ENCODE peak calls at places on chromosomes 4 and X, in four cellular contexts. One of them, this sample, is unnamed.

GRCh38 chrX:97310373-97310772 is 426.7 kb downstream of the RPA4 start:
- DNase-seq in PC-3: peak; percentile 70
- DNase-seq in Panc1: no peak
- DNase-seq in uterus: no peak
- DNase-seq in this sample: no peak

GRCh38 chr4:123438031-123438430 is 41.4 kb downstream of the SPRY1 start:
- DNase-seq in Panc1: no peak
- DNase-seq in uterus: no peak
- DNase-seq in PC-3: no peak
- DNase-seq in this sample: no peak

GRCh38 chrX:107482046-107482445 is 32.6 kb downstream of the FRMPD3 start:
- DNase-seq in uterus: no peak
- DNase-seq in Panc1: no peak
- DNase-seq in PC-3: no peak
- DNase-seq in this sample: no peak

GRCh38 chr4:147635348-147635747 is 18.2 kb downstream of the TMEM184C start:
- DNase-seq in Panc1: no peak
- DNase-seq in uterus: no peak
- DNase-seq in PC-3: no peak
- DNase-seq in this sample: no peak

GRCh38 chr4:121675715-121676114 is 21.1 kb downstream of the ANXA5 start:
- DNase-seq in uterus: no peak
- DNase-seq in PC-3: no peak
- DNase-seq in Panc1: no peak
- DNase-seq in this sample: no peak

GRCh38 chr4:89539797-89540711 is 232.5 kb upstream of the GPRIN3 start:
- DNase-seq in PC-3: no peak
- DNase-seq in Panc1: no peak
- DNase-seq in uterus: no peak
- DNase-seq in this sample: no peak

GRCh38 chrX:47862680-47863079 is 26.0 kb downstream of the ZNF81 start:
- DNase-seq in uterus: no peak
- DNase-seq in Panc1: no peak
- DNase-seq in PC-3: no peak
- DNase-seq in this sample: no peak

GRCh38 chr4:57100979-57101629 is 9.1 kb downstream of the IGFBP7 start:
- DNase-seq in Panc1: no peak
- DNase-seq in uterus: no peak
- DNase-seq in PC-3: no peak
- DNase-seq in this sample: no peak

GRCh38 chr4:33323393-33323792 is 2603.2 kb downstream of the PCDH7 start:
- DNase-seq in Panc1: no peak
- DNase-seq in PC-3: peak; percentile 31
- DNase-seq in uterus: no peak
- DNase-seq in this sample: no peak

GRCh38 chr4:33218238-33218637 is 2498.1 kb downstream of the PCDH7 start:
- DNase-seq in Panc1: no peak
- DNase-seq in PC-3: no peak
- DNase-seq in uterus: no peak
- DNase-seq in this sample: no peak

GRCh38 chr4:168124008-168124641 is 31.8 kb downstream of the ANXA10 start:
- DNase-seq in PC-3: peak; percentile 72
- DNase-seq in uterus: no peak
- DNase-seq in Panc1: no peak
- DNase-seq in this sample: no peak

GRCh38 chr4:185464887-185465286 is 6.6 kb downstream of the CCDC110 start:
- DNase-seq in Panc1: no peak
- DNase-seq in uterus: no peak
- DNase-seq in PC-3: no peak
- DNase-seq in this sample: no peak

GRCh38 chrX:2376166-2376565 is 124.6 kb downstream of the DHRSX start:
- DNase-seq in uterus: no peak
- DNase-seq in PC-3: no peak
- DNase-seq in Panc1: no peak
- DNase-seq in this sample: no peak

GRCh38 chr4:82777857-82778525 is 20.6 kb downstream of the SCD5 start:
- DNase-seq in PC-3: no peak
- DNase-seq in uterus: no peak
- DNase-seq in Panc1: no peak
- DNase-seq in this sample: no peak

GRCh38 chr4:106268731-106269272 is 47.2 kb downstream of the TBCK start:
- DNase-seq in uterus: no peak
- DNase-seq in PC-3: no peak
- DNase-seq in Panc1: no peak
- DNase-seq in this sample: no peak

GRCh38 chr4:68869274-68869773 is 53.5 kb downstream of the UGT2B10 start:
- DNase-seq in uterus: no peak
- DNase-seq in Panc1: no peak
- DNase-seq in PC-3: no peak
- DNase-seq in this sample: no peak

GRCh38 chr4:73417973-73418372 is 13.9 kb downstream of the ALB start:
- DNase-seq in uterus: no peak
- DNase-seq in PC-3: peak; percentile 15
- DNase-seq in Panc1: no peak
- DNase-seq in this sample: no peak

GRCh38 chr4:94995684-94996394 is 238.1 kb downstream of the BMPR1B start:
- DNase-seq in Panc1: no peak
- DNase-seq in uterus: no peak
- DNase-seq in PC-3: no peak
- DNase-seq in this sample: no peak

GRCh38 chr4:38728651-38729141 is 54.1 kb downstream of the TLR10 start:
- DNase-seq in uterus: no peak
- DNase-seq in Panc1: no peak
- DNase-seq in PC-3: peak; percentile 67
- DNase-seq in this sample: no peak

GRCh38 chr4:102826105-102826889 is 1.1 kb downstream of the UBE2D3 start:
- DNase-seq in uterus: no peak
- DNase-seq in Panc1: no peak
- DNase-seq in PC-3: no peak
- DNase-seq in this sample: no peak

GRCh38 chrX:113586281-113586898 is 745.8 kb upstream of the AMOT start:
- DNase-seq in uterus: no peak
- DNase-seq in PC-3: no peak
- DNase-seq in Panc1: no peak
- DNase-seq in this sample: no peak

GRCh38 chr4:138344064-138344463 is 101.9 kb upstream of the SLC7A11 start:
- DNase-seq in uterus: no peak
- DNase-seq in PC-3: no peak
- DNase-seq in Panc1: no peak
- DNase-seq in this sample: no peak

GRCh38 chr4:141388483-141388882 is 167.8 kb downstream of the ZNF330 start:
- DNase-seq in PC-3: no peak
- DNase-seq in Panc1: no peak
- DNase-seq in uterus: no peak
- DNase-seq in this sample: no peak

GRCh38 chr4:102663073-102663472 is 97.7 kb downstream of the MANBA start:
- DNase-seq in Panc1: no peak
- DNase-seq in PC-3: peak; percentile 53
- DNase-seq in uterus: no peak
- DNase-seq in this sample: no peak

GRCh38 chr4:1727117-1728031 is 6.1 kb downstream of the TACC3 start:
- DNase-seq in Panc1: no peak
- DNase-seq in PC-3: peak; percentile 89
- DNase-seq in uterus: peak; percentile 61
- DNase-seq in this sample: no peak

GRCh38 chr4:2219233-2219760 is 22.6 kb downstream of the HAUS3 start:
- DNase-seq in uterus: no peak
- DNase-seq in Panc1: no peak
- DNase-seq in PC-3: peak; percentile 45
- DNase-seq in this sample: no peak

GRCh38 chr4:122764071-122764807 is 31.7 kb downstream of the BBS12 start:
- DNase-seq in PC-3: peak; percentile 53
- DNase-seq in uterus: no peak
- DNase-seq in Panc1: no peak
- DNase-seq in this sample: no peak

GRCh38 chr4:26238782-26239647 is 81.8 kb upstream of the RBPJ start:
- DNase-seq in Panc1: peak; percentile 7
- DNase-seq in uterus: no peak
- DNase-seq in PC-3: peak; percentile 70
- DNase-seq in this sample: no peak

DNA sequence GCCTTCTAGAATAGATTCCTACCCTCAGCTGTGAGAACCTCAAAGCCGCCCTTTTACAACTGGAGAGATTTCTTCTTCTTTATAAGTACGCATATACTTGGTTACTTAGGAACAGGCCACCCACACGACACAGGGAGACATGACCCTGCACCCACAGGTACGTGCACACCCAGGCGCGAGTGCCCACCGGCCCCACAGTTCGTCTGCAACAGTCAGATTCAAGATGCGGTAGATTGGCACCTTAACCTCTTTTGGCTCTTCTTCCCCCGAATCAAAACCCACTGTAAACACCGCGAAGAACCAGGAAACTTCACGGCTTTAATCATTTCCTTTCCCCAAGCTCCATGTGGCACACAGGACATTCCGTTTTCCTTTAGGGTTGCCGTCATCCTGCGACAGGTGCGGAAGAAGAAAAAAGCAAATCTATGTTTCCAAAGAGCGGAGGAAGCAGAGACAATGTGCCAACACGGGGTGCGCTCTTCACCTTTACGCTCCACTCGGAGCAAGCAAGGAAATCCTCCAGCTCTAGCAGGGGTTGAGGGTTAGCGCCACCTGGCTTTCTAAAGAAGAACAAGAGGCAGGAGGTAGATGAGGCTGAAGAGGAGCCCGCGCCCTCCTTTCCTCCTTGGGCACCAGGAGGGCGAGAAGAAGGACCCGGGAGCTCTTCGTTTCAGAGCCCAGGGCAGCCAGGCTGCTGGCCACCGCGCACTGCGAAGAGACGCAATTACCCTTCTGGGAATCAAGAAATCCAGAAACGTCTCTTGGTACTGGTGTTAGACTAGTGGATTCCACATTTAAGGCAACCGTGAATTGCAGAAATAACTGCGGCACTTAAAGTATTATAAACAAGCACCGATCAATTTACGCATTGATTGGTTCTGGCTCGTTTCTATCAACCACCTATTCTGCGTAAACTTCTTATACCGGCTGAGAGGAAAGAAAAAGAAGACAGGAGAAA is 35.7 kb downstream of the HAND2 start:
- DNase-seq in PC-3: peak; percentile 74
- DNase-seq in uterus: peak; percentile 72
- DNase-seq in Panc1: peak; percentile 53
- DNase-seq in this sample: no peak
- TF ChIP-seq CTCF in PC-3: peak; percentile 82
- TF ChIP-seq CTCF in uterus: peak; percentile 80
- TF ChIP-seq CTCF in Panc1: peak; percentile 83
- TF ChIP-seq CTCF in this sample: peak; percentile 54

GRCh38 chr4:107083-107443 is 17.2 kb upstream of the ZNF718 start:
- DNase-seq in PC-3: no peak
- DNase-seq in uterus: no peak
- DNase-seq in Panc1: no peak
- DNase-seq in this sample: no peak
- H3K9me3 ChIP-seq in PC-3: no peaks in the 10 kb centered on the region
- H3K9me3 ChIP-seq in uterus: no peaks in the 10 kb centered on the region
- H3K9me3 ChIP-seq in Panc1: no peaks in the 10 kb centered on the region
- H3K9me3 ChIP-seq in this sample: no peaks in the 10 kb centered on the region

GRCh38 chrX:4268676-4269075 is 555.2 kb upstream of the PRKX start:
- DNase-seq in uterus: no peak
- DNase-seq in PC-3: peak; percentile 45
- DNase-seq in Panc1: no peak
- DNase-seq in this sample: no peak

GRCh38 chrX:4265036-4265435 is 551.6 kb upstream of the PRKX start:
- DNase-seq in uterus: no peak
- DNase-seq in PC-3: peak; percentile 27
- DNase-seq in Panc1: no peak
- DNase-seq in this sample: no peak

GRCh38 chrX:4263005-4263404 is 549.6 kb upstream of the PRKX start:
- DNase-seq in Panc1: no peak
- DNase-seq in PC-3: peak; percentile 52
- DNase-seq in uterus: no peak
- DNase-seq in this sample: no peak
- TF ChIP-seq CTCF in Panc1: peak; percentile 52
- TF ChIP-seq CTCF in PC-3: peak; percentile 58
- TF ChIP-seq CTCF in uterus: no peak
- TF ChIP-seq CTCF in this sample: no peak

DNA sequence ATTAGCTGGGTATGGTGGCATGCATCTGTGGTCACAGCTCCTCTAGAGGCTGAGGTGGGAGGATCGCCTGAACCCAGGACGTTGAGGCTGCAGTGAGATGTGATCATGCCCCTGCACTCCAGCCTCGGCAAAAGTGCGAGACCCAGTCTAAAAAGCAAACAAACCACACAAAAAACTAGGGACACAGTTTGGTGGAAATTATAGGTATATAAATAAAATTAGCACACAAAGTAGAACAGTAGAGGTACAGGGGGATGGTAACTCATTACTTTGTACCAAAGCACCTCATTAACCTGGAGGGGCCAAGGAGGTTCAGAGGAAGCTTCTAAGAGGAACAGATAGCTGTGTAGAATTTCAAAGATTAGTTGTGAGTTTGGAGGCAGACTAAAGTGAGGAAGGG is 5.1 kb downstream of the VBP1 start:
- DNase-seq in Panc1: no peak
- DNase-seq in PC-3: no peak
- DNase-seq in uterus: no peak
- DNase-seq in this sample: no peak
- H3K9me3 ChIP-seq in Panc1: no peaks in the 10 kb centered on the region
- H3K9me3 ChIP-seq in PC-3: no peaks in the 10 kb centered on the region
- H3K9me3 ChIP-seq in uterus: no peaks in the 10 kb centered on the region
- H3K9me3 ChIP-seq in this sample: no peaks in the 10 kb centered on the region

This sample was measured in vagina.